ENCODE peak calls at places on chromosomes 5 and 9, in nine cellular contexts. L is suprapubic skin, S is HCT116, X is astrocyte of the spinal cord, E is right atrium auricular region, N is GM20000, P is pancreas, I is GM12865, A is GM10248. U is an unnamed sample.

GRCh38 chr9:124593080-124594058 is 86.2 kb upstream of the NR5A1 start:
- DNase-seq in N (no peak), S (no peak), E (no peak), L (no peak), A (no peak), I (peak; percentile 51), P (no peak), X (no peak), U (no peak)

GRCh38 chr9:79220246-79220645 is 351.5 kb upstream of the TLE4 start:
- DNase-seq in E (no peak), I (no peak), P (no peak), N (no peak), X (no peak), A (no peak), S (no peak), L (no peak), U (no peak)

GRCh38 chr5:135013947-135014570 is 20.0 kb downstream of the PITX1 start:
- DNase-seq in A (no peak), L (peak; percentile 40), N (no peak), I (no peak), X (no peak), P (peak; percentile 80), S (no peak), E (peak; percentile 43), U (no peak)

GRCh38 chr5:132905938-132906337 is 32.5 kb downstream of the LEAP2 start:
- DNase-seq in L (no peak), I (no peak), P (no peak), S (no peak), E (no peak), N (no peak), X (no peak), A (no peak), U (no peak)

GRCh38 chr5:95617057-95617456 is 2.8 kb upstream of the GPR150 start:
- DNase-seq in E (no peak), I (peak; percentile 46), L (no peak), S (no peak), A (peak; percentile 13), N (peak; percentile 36), P (no peak), X (peak; percentile 23), U (no peak)

GRCh38 chr9:109817846-109818472 is 38.0 kb downstream of the PALM2AKAP2 start:
- DNase-seq in N (peak; percentile 61), P (peak; percentile 55), A (peak; percentile 46), I (peak; percentile 87), L (peak; percentile 68), X (peak; percentile 97), S (peak; percentile 78), E (peak; percentile 92), U (no peak)

GRCh38 chr5:163624466-163624865 is 119.0 kb downstream of the MAT2B start:
- DNase-seq in X (no peak), S (no peak), L (no peak), E (no peak), A (no peak), P (no peak), N (no peak), I (no peak), U (no peak)

GRCh38 chr9:133008406-133008805 is 22.4 kb upstream of the GTF3C5 start:
- DNase-seq in I (no peak), P (no peak), L (peak; percentile 21), S (no peak), E (no peak), A (no peak), X (no peak), N (no peak), U (no peak)

GRCh38 chr9:93295031-93295430 is 111.1 kb downstream of the WNK2 start:
- DNase-seq in S (no peak), N (peak; percentile 8), P (no peak), A (no peak), X (no peak), E (no peak), L (peak; percentile 67), I (no peak), U (no peak)

GRCh38 chr5:71697967-71698366 is 21.1 kb upstream of the CARTPT start:
- DNase-seq in P (no peak), S (no peak), N (no peak), A (no peak), X (no peak), E (no peak), I (no peak), L (no peak), U (no peak)

GRCh38 chr9:1140057-1140456 is 89.9 kb downstream of the DMRT2 start:
- DNase-seq in S (no peak), P (no peak), I (no peak), L (no peak), E (no peak), X (no peak), N (no peak), A (no peak), U (no peak)

GRCh38 chr9:33351547-33351946 is 50.8 kb downstream of the AQP7 start:
- DNase-seq in S (no peak), A (no peak), I (no peak), L (no peak), N (no peak), P (no peak), X (no peak), E (no peak), U (no peak)

GRCh38 chr9:116288658-116289057 is 135.1 kb downstream of the PAPPA start:
- DNase-seq in E (no peak), A (no peak), S (no peak), P (no peak), L (no peak), I (peak; percentile 5), X (peak; percentile 97), N (no peak), U (no peak)

GRCh38 chr9:116154976-116155699 is 1.5 kb downstream of the PAPPA start:
- DNase-seq in N (peak; percentile 53), L (no peak), X (peak; percentile 72), E (no peak), A (peak; percentile 40), S (no peak), P (no peak), I (no peak), U (no peak)

GRCh38 chr9:94929373-94929764 is 202.9 kb downstream of the AOPEP start:
- DNase-seq in L (no peak), I (no peak), E (no peak), N (no peak), P (no peak), A (no peak), S (no peak), X (peak; percentile 74), U (no peak)

GRCh38 chr5:127934791-127935256 is 148.7 kb upstream of the SLC12A2 start:
- DNase-seq in I (no peak), S (peak; percentile 94), A (no peak), L (no peak), P (peak; percentile 56), N (no peak), E (no peak), X (peak; percentile 75), U (no peak)

GRCh38 chr9:134888603-134889195 is 8.1 kb downstream of the FCN2 start:
- DNase-seq in E (no peak), S (no peak), L (no peak), X (no peak), I (no peak), N (no peak), A (no peak), P (no peak), U (no peak)

GRCh38 chr9:4082948-4083347 is 216.9 kb downstream of the GLIS3 start:
- DNase-seq in S (no peak), N (no peak), I (no peak), A (no peak), P (no peak), X (no peak), E (no peak), L (no peak), U (no peak)

GRCh38 chr9:132201780-132202703 is 40.2 kb downstream of the NTNG2 start:
- DNase-seq in I (no peak), L (no peak), X (no peak), S (no peak), A (no peak), N (no peak), P (peak; percentile 26), E (no peak), U (no peak)

GRCh38 chr5:56356121-56356875 is 123.2 kb upstream of the ANKRD55 start:
- DNase-seq in X (no peak), I (no peak), S (no peak), P (no peak), A (no peak), N (no peak), E (no peak), L (no peak), U (no peak)

DNA sequence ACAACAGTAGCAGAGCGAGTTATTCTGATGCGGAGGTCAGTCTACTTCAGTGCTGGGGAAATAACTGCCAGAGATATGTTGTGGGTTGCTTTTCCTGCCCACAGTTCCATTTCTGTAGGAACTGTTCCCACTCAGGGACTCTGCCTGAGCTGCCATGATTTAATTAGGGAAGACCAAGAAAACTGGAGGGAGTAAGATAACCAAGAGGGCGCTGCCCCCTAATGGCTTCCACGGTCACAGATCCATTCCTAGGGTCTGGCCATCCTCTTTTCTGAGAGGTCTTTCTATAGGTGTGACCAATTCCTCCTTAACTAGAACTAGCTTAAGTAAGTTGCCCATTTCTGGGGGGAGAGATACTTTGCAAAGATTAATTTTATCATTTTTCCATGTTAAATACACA is 125.9 kb downstream of the APBA1 start:
- DNase-seq in L (no peak), N (no peak), X (peak; percentile 27), A (no peak), S (peak; percentile 7), I (no peak), E (no peak), P (no peak), U (no peak)
- TF ChIP-seq CTCF in L (no peak), N (no peak), X (peak; percentile 62), A (no peak), S (peak; percentile 29), I (no peak), E (no peak), P (no peak), U (no peak)

GRCh38 chr9:37370282-37370681 is 52.2 kb upstream of the GRHPR start:
- DNase-seq in I (no peak), P (no peak), X (no peak), E (no peak), S (no peak), L (no peak), N (no peak), A (no peak), U (no peak)
- TF ChIP-seq CTCF in I (no peak), P (no peak), X (no peak), E (no peak), S (no peak), L (no peak), N (no peak), A (no peak), U (no peak)

DNA sequence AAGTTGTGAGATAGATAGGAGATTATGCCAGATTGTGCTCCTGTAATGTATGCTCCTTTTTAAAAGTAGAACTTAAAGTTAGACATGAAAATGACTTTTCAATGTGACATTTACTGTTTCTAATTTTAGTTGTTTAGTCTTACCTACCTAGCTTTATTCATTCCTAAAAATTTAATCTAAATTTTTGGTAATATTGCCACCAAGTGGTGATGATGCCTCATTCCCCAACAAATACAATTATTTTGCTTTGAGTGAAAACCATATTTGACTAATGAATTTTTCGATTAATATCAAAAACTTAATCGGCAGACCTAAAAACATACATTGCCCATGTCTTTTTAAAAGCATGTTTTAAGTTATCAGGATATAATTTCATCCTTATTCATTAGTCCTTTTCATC is 25.6 kb downstream of the PPWD1 start:
- DNase-seq in X (no peak), S (no peak), I (no peak), A (no peak), E (no peak), P (no peak), L (no peak), N (no peak), U (no peak)
- TF ChIP-seq CTCF in X (peak; percentile 11), S (no peak), I (no peak), A (no peak), E (no peak), P (no peak), L (no peak), N (no peak), U (no peak)

GRCh38 chr5:107270561-107270960 is 400.2 kb downstream of the EFNA5 start:
- DNase-seq in P (no peak), N (no peak), I (no peak), X (no peak), S (no peak), E (no peak), L (no peak), A (no peak), U (no peak)
- TF ChIP-seq CTCF in P (no peak), N (no peak), I (no peak), X (no peak), S (no peak), E (no peak), L (no peak), A (no peak), U (no peak)

U was measured in GM06990.